ENCODE peak calls at places on chromosomes 7 and 10, in four cellular contexts. Z is right atrium auricular region, P is transverse colon, O is left ventricle myocardium inferior. Q is an unnamed sample.

GRCh38 chr7:57423768-57424167 is 26.2 kb upstream of the ZNF716 start:
- DNase-seq in Z (no peak), P (no peak), O (no peak), Q (no peak)

GRCh38 chr7:39248041-39248692 is 270.5 kb downstream of the POU6F2 start:
- DNase-seq in Z (no peak), P (no peak), O (no peak), Q (no peak)

GRCh38 chr10:69360485-69361302 is 56.0 kb downstream of the TACR2 start:
- DNase-seq in Z (peak), P (peak), O (peak), Q (no peak)

GRCh38 chr10:101495324-101495925 is 92.6 kb downstream of the POLL start:
- DNase-seq in Z (no peak), P (no peak), O (no peak), Q (no peak)

GRCh38 chr10:112613620-112614019 is 166.6 kb downstream of the VTI1A start:
- DNase-seq in Z (no peak), P (no peak), O (peak), Q (no peak)

GRCh38 chr10:110006358-110007170 is 1.2 kb upstream of the ADD3 start:
- DNase-seq in Z (peak), P (peak), O (peak), Q (no peak)

GRCh38 chr7:37369904-37370303 is 78.8 kb downstream of the ELMO1 start:
- DNase-seq in Z (no peak), P (peak), O (peak), Q (no peak)

GRCh38 chr10:12579954-12580858 is 230.9 kb downstream of the CAMK1D start:
- DNase-seq in Z (no peak), P (no peak), O (no peak), Q (no peak)

GRCh38 chr10:5947471-5948207 is 29.7 kb downstream of the IL15RA start:
- DNase-seq in Z (no peak), P (no peak), O (no peak), Q (no peak)

GRCh38 chr7:106542550-106543220 is 118.3 kb downstream of the CCDC71L start:
- DNase-seq in Z (peak), P (peak), O (no peak), Q (no peak)

GRCh38 chr7:123241809-123242208 is 42.0 kb upstream of the SLC13A1 start:
- DNase-seq in Z (no peak), P (no peak), O (no peak), Q (no peak)

GRCh38 chr7:33155811-33156210 is 26.4 kb downstream of the BBS9 start:
- DNase-seq in Z (no peak), P (no peak), O (no peak), Q (no peak)

GRCh38 chr10:78420946-78421732 is 387.5 kb downstream of the RPS24 start:
- DNase-seq in Z (no peak), P (no peak), O (no peak), Q (no peak)

GRCh38 chr10:43136432-43136831 is 1.8 kb upstream of the CSGALNACT2 start:
- DNase-seq in Z (no peak), P (no peak), O (no peak), Q (no peak)

GRCh38 chr10:17229016-17229716 is 1.1 kb downstream of the VIM start:
- DNase-seq in Z (peak), P (peak), O (peak), Q (peak)

GRCh38 chr7:98126311-98127142 is 19.9 kb downstream of the LMTK2 start:
- DNase-seq in Z (no peak), P (no peak), O (no peak), Q (no peak)

GRCh38 chr10:51231754-51232153 is 157.5 kb downstream of the PRKG1 start:
- DNase-seq in Z (no peak), P (no peak), O (no peak), Q (no peak)

GRCh38 chr7:148121426-148121825 is 469.1 kb upstream of the C7orf33 start:
- DNase-seq in Z (no peak), P (no peak), O (no peak), Q (no peak)

GRCh38 chr10:84478155-84478554 is 149.8 kb downstream of the CCSER2 start:
- DNase-seq in Z (no peak), P (no peak), O (no peak), Q (no peak)

GRCh38 chr7:37000514-37000913 is 276.2 kb upstream of the AOAH start:
- DNase-seq in Z (no peak), P (no peak), O (no peak), Q (no peak)

GRCh38 chr10:88116491-88116890 is 253.1 kb downstream of the PTEN start:
- DNase-seq in Z (no peak), P (no peak), O (no peak), Q (no peak)

GRCh38 chr7:134669388-134669787 is 22.7 kb downstream of the BPGM start:
- DNase-seq in Z (no peak), P (no peak), O (no peak), Q (no peak)

GRCh38 chr10:121928528-121928884 is 675 bp upstream of the ATE1 start:
- DNase-seq in Z (no peak), P (no peak), O (peak), Q (no peak)

GRCh38 chr10:6701289-6701688 is 121.2 kb upstream of the PRKCQ start:
- DNase-seq in Z (no peak), P (peak), O (no peak), Q (no peak)

GRCh38 chr7:70638381-70639128 is 493.4 kb upstream of the GALNT17 start:
- DNase-seq in Z (no peak), P (no peak), O (no peak), Q (no peak)

GRCh38 chr10:51092402-51092801 is 18.1 kb downstream of the PRKG1 start:
- DNase-seq in Z (peak), P (peak), O (peak), Q (no peak)

GRCh38 chr10:123967626-123968243 is 76.1 kb upstream of the CPXM2 start:
- DNase-seq in Z (peak), P (peak), O (peak), Q (peak)

GRCh38 chr10:103852189-103852711 is 3.1 kb downstream of the SH3PXD2A start:
- DNase-seq in Z (no peak), P (peak), O (peak), Q (no peak)

GRCh38 chr10:92279297-92279696 is 11.6 kb downstream of the CPEB3 start:
- DNase-seq in Z (no peak), P (no peak), O (no peak), Q (no peak)

GRCh38 chr10:47036771-47037170 is 125.5 kb downstream of the PTPN20 start:
- DNase-seq in Z (no peak), P (no peak), O (no peak), Q (no peak)
- TF ChIP-seq CTCF in Z (no peak), P (no peak), O (no peak), Q (no peak)

GRCh38 chr10:71270301-71270777 is 48.7 kb upstream of the SLC29A3 start:
- DNase-seq in Z (no peak), P (peak), O (no peak), Q (no peak)
- TF ChIP-seq CTCF in Z (peak), P (peak), O (peak), Q (peak)

DNA sequence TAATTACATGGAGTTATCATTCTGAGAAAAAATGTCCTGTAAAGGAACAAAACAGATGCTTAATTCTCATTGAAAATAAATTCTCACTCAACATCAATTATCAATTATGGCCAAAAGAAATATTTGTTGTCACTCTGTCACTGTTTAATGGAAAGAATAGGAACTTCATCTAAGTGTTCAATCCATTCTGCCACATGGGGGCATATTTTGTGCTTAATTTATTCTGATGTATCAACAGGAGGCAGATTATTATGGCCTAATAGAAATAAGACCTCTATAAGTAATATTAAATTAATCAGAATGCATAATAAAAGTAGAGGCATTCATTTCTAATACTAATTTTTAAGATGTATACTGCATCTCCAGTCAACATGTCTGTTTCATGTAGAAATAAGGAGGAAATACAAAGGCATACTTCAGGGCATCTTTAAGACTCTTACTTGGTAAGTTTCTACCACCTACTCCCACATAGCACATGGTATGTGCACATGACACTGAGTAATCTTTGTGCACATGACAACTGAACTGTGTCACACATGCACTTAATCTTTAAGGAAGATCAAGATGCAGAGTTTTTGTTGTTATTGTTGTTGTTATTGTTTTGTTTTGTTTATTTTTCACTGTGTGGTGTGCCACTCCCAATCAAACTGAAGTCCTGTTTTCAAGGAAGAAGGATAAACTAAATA is 420.4 kb upstream of the SEMA3A start:
- DNase-seq in Z (no peak), P (no peak), O (no peak), Q (no peak)
- TF ChIP-seq CTCF in Z (no peak), P (no peak), O (peak), Q (no peak)

GRCh38 chr7:42224391-42225003 is 12.5 kb downstream of the GLI3 start:
- DNase-seq in Z (no peak), P (no peak), O (no peak), Q (no peak)
- TF ChIP-seq CTCF in Z (no peak), P (no peak), O (no peak), Q (peak)

GRCh38 chr10:99280472-99280871 is 44.8 kb upstream of the HPSE2 start:
- DNase-seq in Z (no peak), P (no peak), O (no peak), Q (no peak)
- TF ChIP-seq CTCF in Z (no peak), P (no peak), O (no peak), Q (no peak)

GRCh38 chr7:4561775-4562174 is 120.3 kb upstream of the FOXK1 start:
- DNase-seq in Z (no peak), P (no peak), O (no peak), Q (no peak)
- TF ChIP-seq CTCF in Z (no peak), P (no peak), O (no peak), Q (peak)

GRCh38 chr7:18906901-18907300 is 210.5 kb downstream of the TWIST1 start:
- DNase-seq in Z (no peak), P (no peak), O (no peak), Q (no peak)
- TF ChIP-seq CTCF in Z (no peak), P (no peak), O (no peak), Q (no peak)

DNA sequence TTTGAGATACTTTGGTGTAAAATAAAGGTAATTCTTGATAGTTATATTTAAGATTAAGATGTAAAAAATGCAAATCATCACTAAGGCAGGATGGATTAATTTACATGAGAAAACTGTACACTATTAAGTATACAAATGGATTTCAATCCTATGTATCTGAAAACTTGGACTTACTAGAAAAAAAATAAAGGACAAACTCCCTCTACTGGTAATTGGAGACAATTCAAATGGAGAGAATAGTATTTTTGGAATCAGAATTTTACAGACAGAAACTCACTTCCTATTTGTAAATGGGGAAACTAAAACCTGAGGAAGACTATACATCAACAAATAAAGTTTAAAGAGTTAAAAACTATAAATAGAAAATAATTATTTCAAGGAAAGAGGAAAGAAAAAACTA is 62.6 kb downstream of the CUL2 start:
- DNase-seq in Z (no peak), P (no peak), O (no peak), Q (no peak)
- TF ChIP-seq CTCF in Z (no peak), P (peak), O (peak), Q (peak)

Q was measured in type B pancreatic cell.